ENCODE peak calls at places on chromosomes 4 and X, in ten cellular contexts. B is breast epithelium, K is IMR-90, F is HepG2, H is ovary, S is A549, X is heart left ventricle, J is esophagus muscularis mucosa, W is stomach, M is body of pancreas. C is an unnamed sample.

GRCh38 chr4:94582517-94582916 is 130.8 kb downstream of the PDLIM5 start:
- DNase-seq in B (no peak), K (no peak), F (no peak), H (no peak), S (no peak), X (no peak), J (no peak), W (no peak), M (no peak), C (no peak)

GRCh38 chrX:132501606-132502005 is 12.8 kb upstream of the MBNL3 start:
- DNase-seq in B (no peak), K (no peak), F (no peak), H (no peak), S (no peak), X (no peak), J (no peak), W (no peak), M (no peak), C (no peak)

GRCh38 chrX:26007462-26007861 is 130.7 kb upstream of the MAGEB18 start:
- DNase-seq in B (no peak), K (no peak), F (no peak), H (no peak), S (no peak), X (no peak), J (no peak), W (no peak), M (no peak), C (no peak)

GRCh38 chrX:17020828-17021821 is 74.7 kb downstream of the REPS2 start:
- DNase-seq in B (no peak), K (no peak), F (no peak), H (no peak), S (no peak), X (no peak), J (no peak), W (no peak), M (no peak), C (no peak)

GRCh38 chr4:73679836-73680235 is 59.6 kb upstream of the RASSF6 start:
- DNase-seq in B (no peak), K (peak; percentile 85), F (no peak), H (no peak), S (no peak), X (no peak), J (no peak), W (no peak), M (no peak), C (no peak)

GRCh38 chrX:72470111-72470510 is 102.5 kb downstream of the HDAC8 start:
- DNase-seq in B (no peak), K (no peak), F (no peak), H (no peak), S (no peak), X (no peak), J (no peak), W (no peak), M (no peak), C (no peak)

GRCh38 chrX:101659601-101660063 is at the start of gene ARMCX2:
- DNase-seq in B (no peak), K (peak; percentile 69), F (no peak), H (peak; percentile 74), S (no peak), X (peak; percentile 52), J (no peak), W (peak; percentile 36), M (peak; percentile 51), C (peak; percentile 82)

GRCh38 chr4:85928775-85929585 is 430.9 kb downstream of the MAPK10 start:
- DNase-seq in B (no peak), K (peak; percentile 47), F (peak; percentile 54), H (no peak), S (no peak), X (no peak), J (no peak), W (peak; percentile 66), M (peak; percentile 55), C (no peak)

GRCh38 chr4:180398564-180398963 is 1844.6 kb upstream of the TENM3 start:
- DNase-seq in B (no peak), K (no peak), F (no peak), H (no peak), S (no peak), X (no peak), J (no peak), W (no peak), M (no peak), C (no peak)

GRCh38 chr4:99120501-99120900 is 23.6 kb downstream of the ADH4 start:
- DNase-seq in B (no peak), K (no peak), F (no peak), H (no peak), S (no peak), X (no peak), J (no peak), W (no peak), M (no peak), C (no peak)

GRCh38 chr4:99117876-99118693 is 26.0 kb downstream of the ADH4 start:
- DNase-seq in B (no peak), K (peak; percentile 35), F (peak; percentile 7), H (no peak), S (no peak), X (no peak), J (no peak), W (no peak), M (no peak), C (no peak)
- TF ChIP-seq CTCF in B (no peak), K (peak; percentile 54), F (peak; percentile 14), H (peak; percentile 21), S (peak; percentile 41), X (peak; percentile 56), J (peak; percentile 41), W (no peak), M (peak; percentile 40), C (no peak)

GRCh38 chr4:172725581-172725980 is 443.0 kb upstream of the GALNT7 start:
- DNase-seq in B (no peak), K (peak; percentile 25), F (peak; percentile 1), H (no peak), S (peak; percentile 15), X (no peak), J (no peak), W (no peak), M (no peak), C (no peak)

GRCh38 chr4:172727631-172728030 is 441.0 kb upstream of the GALNT7 start:
- DNase-seq in B (no peak), K (no peak), F (no peak), H (no peak), S (no peak), X (no peak), J (no peak), W (no peak), M (no peak), C (no peak)

DNA sequence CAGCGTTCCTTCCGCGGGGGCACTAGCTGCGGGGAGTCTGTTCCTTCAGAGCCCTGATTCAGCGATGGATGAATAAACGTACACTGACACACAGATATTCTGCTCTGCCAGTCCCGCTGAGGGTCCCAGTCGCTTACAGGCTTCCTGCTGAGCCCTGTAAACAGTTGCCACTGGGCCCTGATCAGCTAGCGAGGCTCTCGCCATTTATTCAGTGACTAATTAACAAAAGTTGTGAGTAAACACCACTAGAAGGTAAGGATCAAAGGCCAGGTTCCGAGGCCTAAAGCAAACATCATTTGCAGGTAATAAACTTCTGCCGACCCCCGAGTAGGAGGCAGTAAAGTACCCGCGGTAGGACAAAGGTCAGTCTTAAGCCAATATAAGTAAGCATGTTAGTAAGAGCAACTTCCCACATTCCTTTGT is 442.6 kb upstream of the GALNT7 start:
- DNase-seq in B (no peak), K (no peak), F (peak; percentile 72), H (no peak), S (peak; percentile 13), X (no peak), J (no peak), W (peak; percentile 26), M (no peak), C (no peak)
- H3K4me3 ChIP-seq in B (no peak overlapping the region), K (no peak overlapping the region), F (no peak overlapping the region), H (no peak overlapping the region), S (peak overlapping the region; percentile 6), X (no peak overlapping the region), J (no peak overlapping the region), W (no peak overlapping the region), M (no peak overlapping the region), C (no peak overlapping the region)

GRCh38 chr4:99564921-99565320 is 1.1 kb upstream of the TRMT10A start:
- DNase-seq in B (no peak), K (no peak), F (no peak), H (no peak), S (no peak), X (no peak), J (no peak), W (no peak), M (no peak), C (no peak)

DNA sequence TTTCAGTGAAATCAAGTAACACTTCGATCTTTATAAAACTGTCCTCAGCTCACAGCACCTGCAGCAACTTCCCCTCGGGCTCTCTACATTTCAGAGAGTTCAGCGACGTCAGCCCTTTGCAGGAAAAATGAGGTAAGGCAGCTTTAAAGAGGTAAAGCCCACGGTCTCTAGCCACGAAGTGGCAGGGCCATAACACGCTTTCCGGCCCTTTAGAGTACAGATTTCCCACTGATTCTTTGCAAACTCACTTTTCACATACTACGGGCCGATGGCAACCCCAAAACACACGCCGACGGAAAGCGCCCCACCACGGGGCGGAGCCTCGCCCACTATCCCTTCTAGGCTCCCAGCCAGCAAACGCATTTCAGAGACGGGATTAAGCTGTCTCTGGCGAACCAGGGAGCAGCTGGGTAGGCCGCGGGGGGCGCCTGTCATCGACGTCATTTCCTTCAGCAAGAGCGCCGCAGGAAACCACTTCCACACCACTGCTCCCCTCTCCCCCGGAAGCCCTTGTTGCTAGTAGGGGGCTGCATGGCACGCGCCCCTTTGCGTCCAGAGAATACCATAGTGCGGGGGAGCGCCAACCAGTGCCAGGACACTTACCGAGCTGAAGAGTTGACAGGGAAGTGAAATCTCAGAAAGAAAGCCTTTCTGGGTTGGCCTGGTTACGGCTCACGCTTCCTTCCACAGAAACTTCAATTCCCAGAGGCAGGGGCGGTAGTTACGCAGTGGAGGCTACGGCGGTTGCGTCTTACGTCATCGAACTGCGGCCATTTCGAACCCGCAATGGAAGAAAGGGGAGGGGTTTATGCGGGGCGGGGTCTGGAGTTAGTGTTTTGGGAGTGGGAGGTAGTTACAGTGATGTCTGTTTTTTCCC is at the start of gene TRMT10A:
- DNase-seq in B (peak; percentile 95), K (peak; percentile 98), F (peak; percentile 96), H (peak; percentile 98), S (peak; percentile 70), X (peak; percentile 98), J (peak; percentile 99), W (peak; percentile 96), M (peak; percentile 97), C (peak; percentile 99)
- TF ChIP-seq POLR2A in B (peak; percentile 60), K (peak; percentile 83), F (peak; percentile 87), H (peak; percentile 55), S (peak; percentile 22), X (peak; percentile 46), J (peak; percentile 43), W (no peak), M (peak; percentile 88), C (peak; percentile 64)

DNA sequence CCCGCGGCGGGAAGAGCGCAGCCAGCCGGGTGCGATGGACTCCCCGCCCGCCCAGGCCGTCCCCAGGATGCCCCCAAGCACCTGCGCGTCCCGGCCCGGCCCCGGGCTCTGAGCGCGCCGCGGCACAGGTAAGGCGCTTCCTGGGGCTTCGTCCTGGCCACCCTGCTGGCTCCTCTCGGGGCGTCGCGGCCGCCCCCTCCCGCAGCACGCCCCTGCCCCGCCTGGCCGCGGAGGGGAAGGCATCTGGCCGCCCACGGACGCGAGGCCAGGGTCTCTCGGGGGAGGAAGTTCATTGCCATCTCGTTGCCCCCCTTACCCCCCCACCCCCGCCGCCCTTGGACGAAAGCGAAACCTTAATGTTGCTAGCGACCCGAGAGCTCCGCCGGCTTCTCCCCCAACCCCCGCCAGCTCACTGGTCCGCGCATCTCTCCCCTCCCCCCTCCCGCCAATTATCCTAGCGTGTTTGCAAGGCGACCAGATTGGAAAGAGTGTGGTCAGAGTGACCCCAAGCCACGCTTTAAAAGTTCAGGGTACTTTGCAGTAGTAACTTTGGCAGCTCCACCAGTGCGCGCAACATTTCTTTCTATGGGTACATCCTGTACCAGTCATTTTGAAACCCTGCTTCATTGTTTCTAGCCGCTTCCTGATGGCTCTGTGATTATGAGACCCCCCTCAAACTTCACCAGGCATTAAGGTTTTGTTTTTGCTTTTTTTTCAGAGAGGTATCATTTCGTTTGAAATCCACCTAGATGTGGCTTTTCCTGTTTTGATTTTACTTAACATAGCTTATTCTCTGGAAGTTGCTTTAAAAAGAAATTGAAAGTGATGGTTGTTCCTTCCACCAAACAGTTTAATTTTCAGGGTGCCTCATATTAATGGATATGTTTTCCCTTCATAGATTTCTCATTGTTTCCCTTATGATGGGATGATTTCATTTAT is 606 bp downstream of the TBC1D1 start:
- DNase-seq in B (no peak), K (peak; percentile 4), F (no peak), H (peak; percentile 30), S (peak; percentile 8), X (peak; percentile 52), J (no peak), W (peak; percentile 33), M (peak; percentile 33), C (peak; percentile 36)
- TF ChIP-seq CTCF in B (no peak), K (no peak), F (no peak), H (no peak), S (no peak), X (no peak), J (no peak), W (no peak), M (no peak), C (no peak)

C was measured in adrenal gland.